ENCODE peak calls at places on chromosomes 2 and 18, in nine cellular contexts. One of them, this sample, is unnamed.

GRCh38 chr2:85243101-85244072 is 84.4 kb downstream of the TGOLN2 start:
- DNase-seq in body of pancreas: peak
- DNase-seq in heart left ventricle: peak
- DNase-seq in NB4: peak
- DNase-seq in upper lobe of left lung: no peak
- DNase-seq in thyroid gland: peak
- DNase-seq in adrenal gland: peak
- DNase-seq in H1: no peak
- DNase-seq in lower leg skin: no peak
- DNase-seq in this sample: peak

GRCh38 chr2:15844099-15844801 is 96.1 kb upstream of the MYCN start:
- DNase-seq in body of pancreas: no peak
- DNase-seq in heart left ventricle: no peak
- DNase-seq in NB4: peak
- DNase-seq in upper lobe of left lung: no peak
- DNase-seq in thyroid gland: no peak
- DNase-seq in adrenal gland: no peak
- DNase-seq in H1: no peak
- DNase-seq in lower leg skin: no peak
- DNase-seq in this sample: no peak

GRCh38 chr2:207515671-207516070 is 14.1 kb upstream of the CREB1 start:
- DNase-seq in body of pancreas: no peak
- DNase-seq in heart left ventricle: no peak
- DNase-seq in NB4: no peak
- DNase-seq in upper lobe of left lung: no peak
- DNase-seq in thyroid gland: no peak
- DNase-seq in adrenal gland: no peak
- DNase-seq in H1: no peak
- DNase-seq in lower leg skin: no peak
- DNase-seq in this sample: no peak

GRCh38 chr2:187594801-187595200 is 40.6 kb upstream of the TFPI start:
- DNase-seq in body of pancreas: no peak
- DNase-seq in heart left ventricle: no peak
- DNase-seq in NB4: no peak
- DNase-seq in upper lobe of left lung: no peak
- DNase-seq in thyroid gland: no peak
- DNase-seq in adrenal gland: no peak
- DNase-seq in H1: no peak
- DNase-seq in lower leg skin: no peak
- DNase-seq in this sample: no peak

GRCh38 chr2:61887684-61888303 is 662 bp downstream of the CCT4 start:
- DNase-seq in body of pancreas: no peak
- DNase-seq in heart left ventricle: no peak
- DNase-seq in NB4: peak
- DNase-seq in upper lobe of left lung: no peak
- DNase-seq in thyroid gland: peak
- DNase-seq in adrenal gland: peak
- DNase-seq in H1: no peak
- DNase-seq in lower leg skin: no peak
- DNase-seq in this sample: no peak

GRCh38 chr2:234251326-234252271 is 201.1 kb downstream of the SPP2 start:
- DNase-seq in body of pancreas: peak
- DNase-seq in heart left ventricle: no peak
- DNase-seq in NB4: no peak
- DNase-seq in upper lobe of left lung: no peak
- DNase-seq in thyroid gland: no peak
- DNase-seq in adrenal gland: no peak
- DNase-seq in H1: no peak
- DNase-seq in lower leg skin: peak
- DNase-seq in this sample: peak

GRCh38 chr18:49645836-49646235 is 84.0 kb downstream of the LIPG start:
- DNase-seq in body of pancreas: peak
- DNase-seq in heart left ventricle: peak
- DNase-seq in NB4: no peak
- DNase-seq in upper lobe of left lung: no peak
- DNase-seq in thyroid gland: no peak
- DNase-seq in adrenal gland: peak
- DNase-seq in H1: no peak
- DNase-seq in lower leg skin: peak
- DNase-seq in this sample: peak

GRCh38 chr2:119259296-119259860 is 35.7 kb downstream of the STEAP3 start:
- DNase-seq in body of pancreas: no peak
- DNase-seq in heart left ventricle: no peak
- DNase-seq in NB4: no peak
- DNase-seq in upper lobe of left lung: no peak
- DNase-seq in thyroid gland: no peak
- DNase-seq in adrenal gland: peak
- DNase-seq in H1: no peak
- DNase-seq in lower leg skin: no peak
- DNase-seq in this sample: no peak

GRCh38 chr2:14999114-14999661 is 366.7 kb downstream of the LRATD1 start:
- DNase-seq in body of pancreas: no peak
- DNase-seq in heart left ventricle: no peak
- DNase-seq in NB4: no peak
- DNase-seq in upper lobe of left lung: no peak
- DNase-seq in thyroid gland: no peak
- DNase-seq in adrenal gland: no peak
- DNase-seq in H1: no peak
- DNase-seq in lower leg skin: no peak
- DNase-seq in this sample: no peak

GRCh38 chr2:16257001-16257724 is 316.8 kb downstream of the MYCN start:
- DNase-seq in body of pancreas: no peak
- DNase-seq in heart left ventricle: no peak
- DNase-seq in NB4: no peak
- DNase-seq in upper lobe of left lung: no peak
- DNase-seq in thyroid gland: peak
- DNase-seq in adrenal gland: no peak
- DNase-seq in H1: no peak
- DNase-seq in lower leg skin: no peak
- DNase-seq in this sample: no peak

GRCh38 chr2:231682546-231683291 is 25.6 kb upstream of the PTMA start:
- DNase-seq in body of pancreas: no peak
- DNase-seq in heart left ventricle: no peak
- DNase-seq in NB4: no peak
- DNase-seq in upper lobe of left lung: no peak
- DNase-seq in thyroid gland: no peak
- DNase-seq in adrenal gland: no peak
- DNase-seq in H1: no peak
- DNase-seq in lower leg skin: no peak
- DNase-seq in this sample: no peak

GRCh38 chr2:231679906-231680283 is 28.4 kb upstream of the PTMA start:
- DNase-seq in body of pancreas: no peak
- DNase-seq in heart left ventricle: no peak
- DNase-seq in NB4: peak
- DNase-seq in upper lobe of left lung: no peak
- DNase-seq in thyroid gland: no peak
- DNase-seq in adrenal gland: no peak
- DNase-seq in H1: no peak
- DNase-seq in lower leg skin: no peak
- DNase-seq in this sample: no peak

GRCh38 chr2:231680284-231680991 is 27.9 kb upstream of the PTMA start:
- DNase-seq in body of pancreas: peak
- DNase-seq in heart left ventricle: no peak
- DNase-seq in NB4: no peak
- DNase-seq in upper lobe of left lung: peak
- DNase-seq in thyroid gland: peak
- DNase-seq in adrenal gland: no peak
- DNase-seq in H1: peak
- DNase-seq in lower leg skin: no peak
- DNase-seq in this sample: no peak

GRCh38 chr2:231679131-231679530 is 29.2 kb upstream of the PTMA start:
- DNase-seq in body of pancreas: no peak
- DNase-seq in heart left ventricle: no peak
- DNase-seq in NB4: no peak
- DNase-seq in upper lobe of left lung: no peak
- DNase-seq in thyroid gland: no peak
- DNase-seq in adrenal gland: no peak
- DNase-seq in H1: no peak
- DNase-seq in lower leg skin: no peak
- DNase-seq in this sample: no peak

GRCh38 chr2:231680992-231681852 is 27.1 kb upstream of the PTMA start:
- DNase-seq in body of pancreas: peak
- DNase-seq in heart left ventricle: peak
- DNase-seq in NB4: peak
- DNase-seq in upper lobe of left lung: peak
- DNase-seq in thyroid gland: peak
- DNase-seq in adrenal gland: peak
- DNase-seq in H1: no peak
- DNase-seq in lower leg skin: no peak
- DNase-seq in this sample: peak
- TF ChIP-seq POLR2A in body of pancreas: peak
- TF ChIP-seq POLR2A in heart left ventricle: peak
- TF ChIP-seq POLR2A in NB4: peak
- TF ChIP-seq POLR2A in upper lobe of left lung: peak
- TF ChIP-seq POLR2A in thyroid gland: peak
- TF ChIP-seq POLR2A in adrenal gland: peak
- TF ChIP-seq POLR2A in H1: no peak
- TF ChIP-seq POLR2A in lower leg skin: no peak
- TF ChIP-seq POLR2A in this sample: peak

DNA sequence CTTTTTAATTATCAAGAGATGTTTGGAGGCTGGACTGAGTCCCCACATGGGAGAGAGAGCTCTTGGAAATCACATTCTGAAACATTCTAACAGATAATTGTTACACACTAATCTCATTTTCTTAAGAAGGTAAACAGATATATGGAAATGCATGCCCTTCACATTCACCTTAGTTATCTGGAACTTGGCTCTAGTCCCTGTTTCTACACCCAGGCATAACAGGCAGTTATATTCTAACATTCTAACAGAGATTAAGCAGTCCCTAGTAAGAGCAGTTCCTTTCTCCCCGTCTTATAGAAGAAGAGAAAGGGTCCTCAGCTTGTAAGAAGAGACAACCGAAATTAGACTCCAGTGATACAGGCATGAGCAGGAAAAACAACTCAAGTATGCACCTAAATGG is 385.4 kb downstream of the SOX11 start:
- DNase-seq in body of pancreas: no peak
- DNase-seq in heart left ventricle: no peak
- DNase-seq in NB4: no peak
- DNase-seq in upper lobe of left lung: no peak
- DNase-seq in thyroid gland: no peak
- DNase-seq in adrenal gland: no peak
- DNase-seq in H1: no peak
- DNase-seq in lower leg skin: no peak
- DNase-seq in this sample: no peak
- TF ChIP-seq POLR2A in body of pancreas: no peak
- TF ChIP-seq POLR2A in heart left ventricle: no peak
- TF ChIP-seq POLR2A in NB4: no peak
- TF ChIP-seq POLR2A in upper lobe of left lung: no peak
- TF ChIP-seq POLR2A in thyroid gland: no peak
- TF ChIP-seq POLR2A in adrenal gland: no peak
- TF ChIP-seq POLR2A in H1: no peak
- TF ChIP-seq POLR2A in lower leg skin: no peak
- TF ChIP-seq POLR2A in this sample: no peak

DNA sequence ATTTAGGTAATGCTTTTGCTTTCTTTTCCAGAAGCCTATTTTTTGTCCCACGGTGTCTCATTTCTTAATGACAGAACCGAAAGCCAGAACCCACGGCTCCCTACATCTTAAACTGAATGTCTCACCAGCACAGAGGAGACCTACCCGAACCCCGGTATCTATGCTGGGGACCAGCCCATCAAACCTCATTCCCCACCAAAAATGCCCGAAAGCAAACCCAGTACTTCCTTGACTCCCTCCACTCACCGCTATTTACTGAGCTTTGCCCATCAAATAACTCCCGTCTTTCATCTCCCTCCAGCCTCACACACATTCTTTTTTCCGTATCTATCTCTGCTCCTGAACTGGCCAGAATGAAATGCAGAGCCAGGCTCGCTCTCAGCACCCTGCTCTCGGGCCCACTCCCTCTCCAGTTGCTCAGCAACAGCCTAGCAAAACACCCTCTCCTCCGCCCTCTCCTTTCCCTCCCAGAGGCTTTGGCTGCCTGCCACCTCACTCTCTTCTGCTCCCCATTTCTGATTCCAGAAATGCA is 4.1 kb downstream of the IGFBP5 start:
- DNase-seq in body of pancreas: peak
- DNase-seq in heart left ventricle: peak
- DNase-seq in NB4: peak
- DNase-seq in upper lobe of left lung: no peak
- DNase-seq in thyroid gland: peak
- DNase-seq in adrenal gland: peak
- DNase-seq in H1: no peak
- DNase-seq in lower leg skin: peak
- DNase-seq in this sample: peak
- TF ChIP-seq POLR2A in body of pancreas: peak
- TF ChIP-seq POLR2A in heart left ventricle: peak
- TF ChIP-seq POLR2A in NB4: no peak
- TF ChIP-seq POLR2A in upper lobe of left lung: no peak
- TF ChIP-seq POLR2A in thyroid gland: peak
- TF ChIP-seq POLR2A in adrenal gland: peak
- TF ChIP-seq POLR2A in H1: no peak
- TF ChIP-seq POLR2A in lower leg skin: no peak
- TF ChIP-seq POLR2A in this sample: no peak

GRCh38 chr2:144515694-144516416 is 4.1 kb downstream of the ZEB2 start:
- DNase-seq in body of pancreas: no peak
- DNase-seq in heart left ventricle: peak
- DNase-seq in NB4: peak
- DNase-seq in upper lobe of left lung: peak
- DNase-seq in thyroid gland: no peak
- DNase-seq in adrenal gland: peak
- DNase-seq in H1: no peak
- DNase-seq in lower leg skin: no peak
- DNase-seq in this sample: no peak
- TF ChIP-seq POLR2A in body of pancreas: no peak
- TF ChIP-seq POLR2A in heart left ventricle: peak
- TF ChIP-seq POLR2A in NB4: no peak
- TF ChIP-seq POLR2A in upper lobe of left lung: no peak
- TF ChIP-seq POLR2A in thyroid gland: no peak
- TF ChIP-seq POLR2A in adrenal gland: peak
- TF ChIP-seq POLR2A in H1: no peak
- TF ChIP-seq POLR2A in lower leg skin: no peak
- TF ChIP-seq POLR2A in this sample: no peak

DNA sequence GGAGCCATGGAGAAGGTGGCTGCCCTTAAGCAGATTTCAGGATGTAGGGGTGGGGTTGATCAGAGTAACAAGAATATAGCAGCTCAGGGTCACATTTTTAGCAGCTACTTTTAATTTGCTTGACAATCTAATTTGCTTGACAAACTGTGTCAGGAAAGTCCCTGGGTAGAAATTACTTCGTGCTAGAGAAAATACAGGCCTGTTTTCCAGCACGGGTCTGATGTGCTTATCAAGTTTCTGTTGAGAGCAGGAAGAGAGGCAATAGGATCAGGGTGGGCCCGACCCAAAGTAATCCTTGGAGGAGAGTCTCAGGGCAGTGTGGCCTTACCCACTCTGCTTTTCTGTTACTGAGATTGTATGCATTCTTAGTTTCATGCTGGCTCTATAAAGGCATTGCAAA is 221.5 kb downstream of the TSN start:
- DNase-seq in body of pancreas: no peak
- DNase-seq in heart left ventricle: no peak
- DNase-seq in NB4: no peak
- DNase-seq in upper lobe of left lung: no peak
- DNase-seq in thyroid gland: no peak
- DNase-seq in adrenal gland: no peak
- DNase-seq in H1: no peak
- DNase-seq in lower leg skin: no peak
- DNase-seq in this sample: no peak
- TF ChIP-seq POLR2A in body of pancreas: no peak
- TF ChIP-seq POLR2A in heart left ventricle: no peak
- TF ChIP-seq POLR2A in NB4: no peak
- TF ChIP-seq POLR2A in upper lobe of left lung: no peak
- TF ChIP-seq POLR2A in thyroid gland: no peak
- TF ChIP-seq POLR2A in adrenal gland: no peak
- TF ChIP-seq POLR2A in H1: no peak
- TF ChIP-seq POLR2A in lower leg skin: no peak
- TF ChIP-seq POLR2A in this sample: no peak